ENCODE peak calls at places on chromosomes 1 and 21, in six cellular contexts. One of them, this sample, is unnamed.

GRCh38 chr1:185581961-185582725 is 152.0 kb upstream of the HMCN1 start:
- DNase-seq in SK-N-SH: no peak
- DNase-seq in HCT116: no peak
- DNase-seq in GM12878: no peak
- DNase-seq in HepG2: no peak
- DNase-seq in K562: no peak
- DNase-seq in this sample: no peak

GRCh38 chr1:91806777-91807700 is 78.9 kb downstream of the TGFBR3 start:
- DNase-seq in SK-N-SH: no peak
- DNase-seq in HCT116: no peak
- DNase-seq in GM12878: no peak
- DNase-seq in HepG2: peak; percentile 65
- DNase-seq in K562: no peak
- DNase-seq in this sample: peak; percentile 65

GRCh38 chr1:185861630-185862029 is 127.4 kb downstream of the HMCN1 start:
- DNase-seq in SK-N-SH: no peak
- DNase-seq in HCT116: no peak
- DNase-seq in GM12878: no peak
- DNase-seq in HepG2: no peak
- DNase-seq in K562: no peak
- DNase-seq in this sample: no peak

GRCh38 chr1:178091986-178092745 is 1.7 kb upstream of the RASAL2 start:
- DNase-seq in SK-N-SH: no peak
- DNase-seq in HCT116: no peak
- DNase-seq in GM12878: no peak
- DNase-seq in HepG2: peak; percentile 29
- DNase-seq in K562: no peak
- DNase-seq in this sample: no peak

GRCh38 chr1:180927841-180928240 is 15.1 kb downstream of the KIAA1614 start:
- DNase-seq in SK-N-SH: peak; percentile 68
- DNase-seq in HCT116: no peak
- DNase-seq in GM12878: no peak
- DNase-seq in HepG2: no peak
- DNase-seq in K562: no peak
- DNase-seq in this sample: no peak

GRCh38 chr21:28193189-28193588 is 799.5 kb downstream of the LTN1 start:
- DNase-seq in SK-N-SH: no peak
- DNase-seq in HCT116: no peak
- DNase-seq in GM12878: no peak
- DNase-seq in HepG2: no peak
- DNase-seq in K562: no peak
- DNase-seq in this sample: no peak

GRCh38 chr1:4549933-4550332 is 104.5 kb upstream of the AJAP1 start:
- DNase-seq in SK-N-SH: no peak
- DNase-seq in HCT116: no peak
- DNase-seq in GM12878: no peak
- DNase-seq in HepG2: no peak
- DNase-seq in K562: no peak
- DNase-seq in this sample: peak; percentile 9

GRCh38 chr21:15309022-15309590 is 244.3 kb upstream of the NRIP1 start:
- DNase-seq in SK-N-SH: no peak
- DNase-seq in HCT116: no peak
- DNase-seq in GM12878: no peak
- DNase-seq in HepG2: no peak
- DNase-seq in K562: no peak
- DNase-seq in this sample: no peak

GRCh38 chr1:240644732-240645131 is 32.8 kb upstream of the GREM2 start:
- DNase-seq in SK-N-SH: no peak
- DNase-seq in HCT116: no peak
- DNase-seq in GM12878: no peak
- DNase-seq in HepG2: no peak
- DNase-seq in K562: no peak
- DNase-seq in this sample: no peak

GRCh38 chr1:46205794-46206193 is 2.7 kb downstream of the LURAP1 start:
- DNase-seq in SK-N-SH: peak; percentile 13
- DNase-seq in HCT116: no peak
- DNase-seq in GM12878: no peak
- DNase-seq in HepG2: no peak
- DNase-seq in K562: no peak
- DNase-seq in this sample: no peak

GRCh38 chr1:206887701-206888100 is 9.5 kb upstream of the IL24 start:
- DNase-seq in SK-N-SH: no peak
- DNase-seq in HCT116: no peak
- DNase-seq in GM12878: no peak
- DNase-seq in HepG2: no peak
- DNase-seq in K562: no peak
- DNase-seq in this sample: no peak

GRCh38 chr1:225817611-225818061 is 7.7 kb downstream of the EPHX1 start:
- DNase-seq in SK-N-SH: no peak
- DNase-seq in HCT116: peak; percentile 63
- DNase-seq in GM12878: no peak
- DNase-seq in HepG2: peak; percentile 63
- DNase-seq in K562: peak; percentile 60
- DNase-seq in this sample: peak; percentile 91

GRCh38 chr1:56872597-56872996 is 18.0 kb downstream of the C8A start:
- DNase-seq in SK-N-SH: no peak
- DNase-seq in HCT116: no peak
- DNase-seq in GM12878: no peak
- DNase-seq in HepG2: no peak
- DNase-seq in K562: no peak
- DNase-seq in this sample: no peak

GRCh38 chr1:177077734-177078489 is 86.6 kb downstream of the ASTN1 start:
- DNase-seq in SK-N-SH: no peak
- DNase-seq in HCT116: no peak
- DNase-seq in GM12878: no peak
- DNase-seq in HepG2: no peak
- DNase-seq in K562: no peak
- DNase-seq in this sample: no peak

GRCh38 chr1:2930016-2930815 is 91.1 kb upstream of the ACTRT2 start:
- DNase-seq in SK-N-SH: no peak
- DNase-seq in HCT116: no peak
- DNase-seq in GM12878: no peak
- DNase-seq in HepG2: no peak
- DNase-seq in K562: no peak
- DNase-seq in this sample: no peak

GRCh38 chr1:201774983-201775344 is 54.0 kb upstream of the IPO9 start:
- DNase-seq in SK-N-SH: no peak
- DNase-seq in HCT116: no peak
- DNase-seq in GM12878: no peak
- DNase-seq in HepG2: no peak
- DNase-seq in K562: no peak
- DNase-seq in this sample: no peak

GRCh38 chr1:203751051-203751450 is 13.9 kb upstream of the LAX1 start:
- DNase-seq in SK-N-SH: no peak
- DNase-seq in HCT116: no peak
- DNase-seq in GM12878: no peak
- DNase-seq in HepG2: no peak
- DNase-seq in K562: no peak
- DNase-seq in this sample: no peak

GRCh38 chr1:53681647-53682368 is 57.2 kb downstream of the GLIS1 start:
- DNase-seq in SK-N-SH: peak; percentile 79
- DNase-seq in HCT116: peak; percentile 27
- DNase-seq in GM12878: no peak
- DNase-seq in HepG2: peak; percentile 41
- DNase-seq in K562: peak; percentile 60
- DNase-seq in this sample: peak; percentile 72

DNA sequence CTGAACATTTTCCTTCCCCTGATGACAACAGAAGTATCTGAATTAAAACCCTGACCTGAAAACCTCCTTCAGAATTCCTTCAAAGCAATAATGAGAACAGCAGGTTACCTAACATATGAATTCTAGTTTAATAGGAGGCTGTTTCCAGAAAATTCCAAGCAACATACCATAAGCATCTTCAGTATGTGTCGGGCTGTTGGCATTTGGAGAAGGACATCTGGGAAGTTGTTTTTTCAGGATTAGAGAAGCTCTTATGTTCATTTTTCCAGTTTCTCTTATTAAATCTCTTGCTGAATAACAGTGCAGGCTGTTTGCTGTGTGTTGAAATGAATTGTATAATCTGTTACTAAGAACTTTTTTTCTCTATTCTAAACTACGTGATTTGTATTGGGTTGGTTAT is 101.5 kb downstream of the PLA2G4A start:
- DNase-seq in SK-N-SH: no peak
- DNase-seq in HCT116: no peak
- DNase-seq in GM12878: no peak
- DNase-seq in HepG2: no peak
- DNase-seq in K562: no peak
- DNase-seq in this sample: no peak
- TF ChIP-seq JUND in SK-N-SH: no peak
- TF ChIP-seq JUND in HCT116: no peak
- TF ChIP-seq JUND in GM12878: no peak
- TF ChIP-seq JUND in HepG2: no peak
- TF ChIP-seq JUND in K562: no peak
- TF ChIP-seq JUND in this sample: no peak

DNA sequence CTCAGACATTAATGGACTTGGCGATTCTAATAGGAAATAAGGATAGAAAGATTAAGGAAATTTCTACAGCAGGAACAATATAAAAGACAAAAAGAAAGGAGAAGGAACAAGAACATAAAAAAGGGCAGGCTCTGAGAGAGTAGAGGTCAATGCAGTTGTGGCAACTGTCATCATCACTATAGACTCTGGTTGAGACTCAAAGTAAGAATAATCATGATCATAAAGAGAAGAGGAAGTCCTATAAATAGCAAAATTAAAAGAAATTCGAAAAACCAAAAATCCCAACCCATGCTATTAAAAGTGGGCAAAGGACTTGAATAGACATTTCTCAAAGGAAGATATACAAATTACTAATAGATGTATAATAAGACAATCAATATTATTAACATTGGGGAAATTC is 14.4 kb upstream of the XCL1 start:
- DNase-seq in SK-N-SH: no peak
- DNase-seq in HCT116: no peak
- DNase-seq in GM12878: no peak
- DNase-seq in HepG2: no peak
- DNase-seq in K562: no peak
- DNase-seq in this sample: no peak
- TF ChIP-seq JUND in SK-N-SH: no peak
- TF ChIP-seq JUND in HCT116: no peak
- TF ChIP-seq JUND in GM12878: no peak
- TF ChIP-seq JUND in HepG2: no peak
- TF ChIP-seq JUND in K562: no peak
- TF ChIP-seq JUND in this sample: no peak

GRCh38 chr1:210340751-210341328 is 12.1 kb downstream of the HHAT start:
- DNase-seq in SK-N-SH: no peak
- DNase-seq in HCT116: no peak
- DNase-seq in GM12878: no peak
- DNase-seq in HepG2: no peak
- DNase-seq in K562: no peak
- DNase-seq in this sample: no peak

GRCh38 chr1:210339500-210339899 is 10.8 kb downstream of the HHAT start:
- DNase-seq in SK-N-SH: no peak
- DNase-seq in HCT116: no peak
- DNase-seq in GM12878: no peak
- DNase-seq in HepG2: no peak
- DNase-seq in K562: no peak
- DNase-seq in this sample: no peak

GRCh38 chr1:210340311-210340710 is 11.6 kb downstream of the HHAT start:
- DNase-seq in SK-N-SH: no peak
- DNase-seq in HCT116: no peak
- DNase-seq in GM12878: no peak
- DNase-seq in HepG2: no peak
- DNase-seq in K562: no peak
- DNase-seq in this sample: no peak

GRCh38 chr1:210344706-210345105 is 16.0 kb downstream of the HHAT start:
- DNase-seq in SK-N-SH: no peak
- DNase-seq in HCT116: no peak
- DNase-seq in GM12878: no peak
- DNase-seq in HepG2: no peak
- DNase-seq in K562: no peak
- DNase-seq in this sample: no peak

DNA sequence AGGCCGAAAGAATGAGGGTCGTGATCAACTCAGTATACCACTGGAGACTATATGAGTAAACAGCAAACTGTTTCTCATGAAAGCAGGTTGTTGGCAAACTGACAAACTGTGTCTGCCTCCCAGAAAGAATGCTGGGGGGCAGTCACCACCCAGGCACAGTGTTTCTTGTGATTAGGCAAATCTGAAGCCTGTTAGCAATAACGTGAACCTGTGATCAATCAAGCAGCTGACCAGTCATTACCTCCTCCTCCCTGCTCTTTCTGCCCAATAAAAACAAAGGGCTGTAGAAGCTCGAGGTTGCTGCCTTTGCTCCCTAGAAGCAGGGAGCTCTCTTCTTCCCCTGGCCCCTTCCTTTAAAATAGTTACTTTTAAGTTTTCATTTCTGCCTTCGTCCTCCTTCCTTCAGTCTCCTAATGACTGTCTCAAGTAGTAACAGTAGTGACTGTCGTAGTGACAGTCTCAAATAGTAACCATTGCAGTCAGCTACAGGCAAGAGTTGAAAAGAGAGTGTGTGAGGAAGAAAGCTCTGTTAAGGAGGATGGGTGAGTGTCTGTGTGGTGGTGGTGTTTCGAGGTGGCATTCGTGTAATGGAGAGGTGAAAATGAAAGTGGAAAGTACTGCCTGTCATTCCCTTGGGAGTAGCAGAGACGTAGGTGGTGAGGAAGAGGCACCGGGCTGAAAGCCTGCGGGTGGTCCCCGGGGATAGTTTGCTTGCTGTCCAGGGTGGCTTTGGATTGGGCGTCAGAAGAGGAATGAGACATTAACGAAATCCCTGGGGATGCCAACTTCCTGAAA is 14.5 kb downstream of the HHAT start:
- DNase-seq in SK-N-SH: no peak
- DNase-seq in HCT116: no peak
- DNase-seq in GM12878: peak; percentile 72
- DNase-seq in HepG2: no peak
- DNase-seq in K562: no peak
- DNase-seq in this sample: no peak
- TF ChIP-seq JUND in SK-N-SH: no peak
- TF ChIP-seq JUND in HCT116: no peak
- TF ChIP-seq JUND in GM12878: no peak
- TF ChIP-seq JUND in HepG2: no peak
- TF ChIP-seq JUND in K562: no peak
- TF ChIP-seq JUND in this sample: no peak

DNA sequence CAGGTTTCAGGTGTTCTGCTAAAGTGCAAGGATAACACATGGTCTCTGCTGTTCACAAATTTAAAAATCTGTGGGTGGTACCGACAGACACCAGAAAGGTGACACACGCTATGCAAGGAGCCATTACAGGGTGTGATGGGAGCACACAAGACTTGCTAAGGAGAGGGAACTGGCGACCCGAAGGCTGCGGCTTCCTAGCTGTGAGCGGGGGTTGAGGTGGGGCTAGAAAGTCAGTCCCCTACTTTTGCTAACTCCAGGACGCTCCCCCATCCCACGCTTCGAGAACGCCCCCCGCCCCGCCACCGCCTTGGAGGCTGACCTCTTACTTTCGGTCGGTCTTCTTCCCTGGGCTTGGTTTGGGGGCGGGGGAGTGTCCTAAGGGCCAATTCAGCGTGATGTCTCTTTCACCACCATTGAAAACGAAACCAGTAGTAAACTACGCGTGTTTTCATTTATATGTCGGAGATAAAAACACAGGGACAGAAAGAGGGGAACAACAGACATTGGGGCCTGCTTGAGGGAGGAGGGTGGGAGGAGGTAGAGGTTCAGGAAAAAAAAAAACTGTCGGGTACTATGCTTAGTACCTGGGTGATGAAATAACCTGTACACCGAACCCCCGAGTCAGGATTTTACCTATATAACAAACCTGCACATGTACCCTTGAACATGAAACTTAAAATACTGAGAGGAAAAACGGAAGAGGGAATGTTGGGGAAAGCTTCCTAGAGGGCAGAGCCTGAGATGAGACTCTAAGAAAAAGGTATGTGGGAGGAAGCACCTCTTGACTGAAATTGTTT is 1.1 kb downstream of the CKS1B start:
- DNase-seq in SK-N-SH: no peak
- DNase-seq in HCT116: no peak
- DNase-seq in GM12878: peak; percentile 51
- DNase-seq in HepG2: no peak
- DNase-seq in K562: no peak
- DNase-seq in this sample: no peak
- TF ChIP-seq JUND in SK-N-SH: no peak
- TF ChIP-seq JUND in HCT116: no peak
- TF ChIP-seq JUND in GM12878: no peak
- TF ChIP-seq JUND in HepG2: no peak
- TF ChIP-seq JUND in K562: no peak
- TF ChIP-seq JUND in this sample: no peak